ENCODE peak calls at places on chromosomes 1 and 21, in nine cellular contexts. One of them, this sample, is unnamed.

GRCh38 chr1:117842408-117843170 is 86.8 kb downstream of the GDAP2 start:
- DNase-seq in GM23338: peak; percentile 73
- DNase-seq in HCT116: peak; percentile 12
- DNase-seq in MM.1S: no peak
- DNase-seq in GM23248: no peak
- DNase-seq in hepatocyte: no peak
- DNase-seq in PC-3: peak; percentile 84
- DNase-seq in SK-N-SH: no peak
- DNase-seq in OCI-LY7: peak; percentile 1
- DNase-seq in this sample: no peak

GRCh38 chr1:233719626-233720334 is 105.9 kb downstream of the KCNK1 start:
- DNase-seq in hepatocyte: peak; percentile 19
- DNase-seq in MM.1S: no peak
- DNase-seq in SK-N-SH: no peak
- DNase-seq in PC-3: no peak
- DNase-seq in HCT116: no peak
- DNase-seq in GM23248: no peak
- DNase-seq in OCI-LY7: no peak
- DNase-seq in GM23338: no peak
- DNase-seq in this sample: no peak

GRCh38 chr1:974293-974640 is 7.6 kb downstream of the PERM1 start:
- DNase-seq in HCT116: no peak
- DNase-seq in GM23248: no peak
- DNase-seq in SK-N-SH: no peak
- DNase-seq in OCI-LY7: no peak
- DNase-seq in MM.1S: no peak
- DNase-seq in PC-3: no peak
- DNase-seq in GM23338: no peak
- DNase-seq in hepatocyte: no peak
- DNase-seq in this sample: no peak

GRCh38 chr1:180632326-180633088 is 685 bp downstream of the XPR1 start:
- DNase-seq in MM.1S: peak; percentile 72
- DNase-seq in GM23248: peak; percentile 70
- DNase-seq in SK-N-SH: peak; percentile 81
- DNase-seq in hepatocyte: peak; percentile 82
- DNase-seq in OCI-LY7: peak; percentile 70
- DNase-seq in PC-3: peak; percentile 19
- DNase-seq in GM23338: peak; percentile 72
- DNase-seq in HCT116: no peak
- DNase-seq in this sample: peak; percentile 84

GRCh38 chr1:217626321-217626720 is 4.6 kb downstream of the GPATCH2 start:
- DNase-seq in MM.1S: no peak
- DNase-seq in PC-3: no peak
- DNase-seq in GM23338: no peak
- DNase-seq in HCT116: no peak
- DNase-seq in hepatocyte: no peak
- DNase-seq in SK-N-SH: no peak
- DNase-seq in OCI-LY7: no peak
- DNase-seq in GM23248: no peak
- DNase-seq in this sample: no peak

GRCh38 chr1:51032936-51033335 is 62.9 kb downstream of the CDKN2C start:
- DNase-seq in PC-3: peak; percentile 55
- DNase-seq in MM.1S: no peak
- DNase-seq in GM23248: no peak
- DNase-seq in GM23338: no peak
- DNase-seq in OCI-LY7: no peak
- DNase-seq in HCT116: no peak
- DNase-seq in hepatocyte: no peak
- DNase-seq in SK-N-SH: no peak
- DNase-seq in this sample: no peak

GRCh38 chr21:34892196-34892595 is 156.9 kb downstream of the RUNX1 start:
- DNase-seq in GM23248: no peak
- DNase-seq in hepatocyte: no peak
- DNase-seq in PC-3: no peak
- DNase-seq in GM23338: no peak
- DNase-seq in MM.1S: peak; percentile 26
- DNase-seq in SK-N-SH: no peak
- DNase-seq in OCI-LY7: no peak
- DNase-seq in HCT116: no peak
- DNase-seq in this sample: no peak

GRCh38 chr1:43875327-43875726 is 58.3 kb upstream of the ARTN start:
- DNase-seq in MM.1S: no peak
- DNase-seq in HCT116: no peak
- DNase-seq in GM23248: no peak
- DNase-seq in GM23338: no peak
- DNase-seq in PC-3: no peak
- DNase-seq in hepatocyte: no peak
- DNase-seq in OCI-LY7: no peak
- DNase-seq in SK-N-SH: no peak
- DNase-seq in this sample: no peak

GRCh38 chr1:234915923-234916675 is 212.5 kb downstream of the TOMM20 start:
- DNase-seq in GM23338: no peak
- DNase-seq in GM23248: no peak
- DNase-seq in SK-N-SH: no peak
- DNase-seq in hepatocyte: peak; percentile 58
- DNase-seq in PC-3: no peak
- DNase-seq in MM.1S: no peak
- DNase-seq in HCT116: no peak
- DNase-seq in OCI-LY7: peak; percentile 57
- DNase-seq in this sample: no peak

GRCh38 chr1:17120962-17121837 is 1.9 kb upstream of the PADI2 start:
- DNase-seq in OCI-LY7: no peak
- DNase-seq in SK-N-SH: no peak
- DNase-seq in hepatocyte: no peak
- DNase-seq in GM23248: no peak
- DNase-seq in MM.1S: no peak
- DNase-seq in HCT116: no peak
- DNase-seq in PC-3: no peak
- DNase-seq in GM23338: peak; percentile 40
- DNase-seq in this sample: no peak

GRCh38 chr1:99749948-99750347 is 16.5 kb downstream of the FRRS1 start:
- DNase-seq in GM23248: no peak
- DNase-seq in GM23338: no peak
- DNase-seq in OCI-LY7: no peak
- DNase-seq in MM.1S: no peak
- DNase-seq in HCT116: no peak
- DNase-seq in SK-N-SH: no peak
- DNase-seq in hepatocyte: no peak
- DNase-seq in PC-3: no peak
- DNase-seq in this sample: no peak

GRCh38 chr1:219699870-219700269 is 87.0 kb upstream of the ZC3H11B start:
- DNase-seq in PC-3: peak; percentile 89
- DNase-seq in GM23338: no peak
- DNase-seq in SK-N-SH: no peak
- DNase-seq in hepatocyte: no peak
- DNase-seq in GM23248: peak; percentile 10
- DNase-seq in OCI-LY7: no peak
- DNase-seq in HCT116: no peak
- DNase-seq in MM.1S: no peak
- DNase-seq in this sample: no peak
- TF ChIP-seq EZH2phosphoT487 in PC-3: no peak
- TF ChIP-seq EZH2phosphoT487 in GM23338: no peak
- TF ChIP-seq EZH2phosphoT487 in SK-N-SH: no peak
- TF ChIP-seq EZH2phosphoT487 in hepatocyte: no peak
- TF ChIP-seq EZH2phosphoT487 in GM23248: no peak
- TF ChIP-seq EZH2phosphoT487 in OCI-LY7: no peak
- TF ChIP-seq EZH2phosphoT487 in HCT116: no peak
- TF ChIP-seq EZH2phosphoT487 in MM.1S: no peak
- TF ChIP-seq EZH2phosphoT487 in this sample: no peak

GRCh38 chr1:23592209-23592905 is 33.1 kb upstream of the ID3 start:
- DNase-seq in GM23338: no peak
- DNase-seq in MM.1S: no peak
- DNase-seq in hepatocyte: no peak
- DNase-seq in PC-3: no peak
- DNase-seq in GM23248: peak; percentile 35
- DNase-seq in HCT116: no peak
- DNase-seq in SK-N-SH: no peak
- DNase-seq in OCI-LY7: peak; percentile 83
- DNase-seq in this sample: no peak

GRCh38 chr1:23591460-23592208 is 32.3 kb upstream of the ID3 start:
- DNase-seq in hepatocyte: no peak
- DNase-seq in HCT116: no peak
- DNase-seq in SK-N-SH: no peak
- DNase-seq in OCI-LY7: peak; percentile 90
- DNase-seq in PC-3: no peak
- DNase-seq in MM.1S: no peak
- DNase-seq in GM23338: no peak
- DNase-seq in GM23248: no peak
- DNase-seq in this sample: no peak

GRCh38 chr1:23588749-23589505 is 29.6 kb upstream of the ID3 start:
- DNase-seq in HCT116: no peak
- DNase-seq in PC-3: no peak
- DNase-seq in SK-N-SH: no peak
- DNase-seq in hepatocyte: no peak
- DNase-seq in MM.1S: no peak
- DNase-seq in OCI-LY7: no peak
- DNase-seq in GM23338: no peak
- DNase-seq in GM23248: no peak
- DNase-seq in this sample: no peak

GRCh38 chr1:23589506-23589872 is 30.2 kb upstream of the ID3 start:
- DNase-seq in SK-N-SH: no peak
- DNase-seq in MM.1S: no peak
- DNase-seq in hepatocyte: no peak
- DNase-seq in PC-3: no peak
- DNase-seq in GM23338: no peak
- DNase-seq in OCI-LY7: peak; percentile 70
- DNase-seq in HCT116: no peak
- DNase-seq in GM23248: no peak
- DNase-seq in this sample: peak; percentile 38

DNA sequence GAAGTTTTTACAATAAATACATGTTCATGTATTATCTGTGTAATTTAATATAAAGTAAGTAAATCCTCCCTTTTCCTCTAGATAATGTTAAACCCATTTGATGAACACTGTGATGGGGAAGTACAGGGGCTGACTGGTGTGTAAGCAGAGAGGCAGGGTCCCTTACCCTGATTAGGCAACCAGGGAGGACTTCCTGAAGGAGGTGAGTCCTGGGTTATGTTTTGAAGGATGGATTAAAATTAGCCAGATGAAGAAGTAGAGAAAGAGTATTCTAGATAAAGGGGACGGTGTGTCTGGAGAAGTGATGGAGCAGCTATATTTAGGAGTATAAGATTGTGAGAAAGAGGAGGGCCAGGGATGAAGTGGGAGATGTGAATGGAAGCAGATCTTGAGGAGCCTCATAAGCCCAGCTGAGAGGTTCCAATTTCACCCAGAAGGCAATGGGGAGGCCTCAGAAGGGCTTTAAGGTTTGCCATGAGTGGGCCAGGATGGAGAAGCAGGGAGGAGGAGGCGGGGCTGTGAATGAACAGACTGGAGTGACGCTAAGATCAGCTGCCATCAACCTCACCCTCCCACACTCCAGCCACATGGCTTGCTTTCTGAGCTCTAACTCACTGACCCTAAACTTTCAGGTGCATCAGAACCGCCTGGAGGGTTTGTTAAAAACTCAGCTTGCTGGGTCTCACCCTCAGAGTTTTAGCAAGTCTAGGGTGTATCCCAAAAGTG is 30.9 kb upstream of the ID3 start:
- DNase-seq in OCI-LY7: peak; percentile 72
- DNase-seq in MM.1S: no peak
- DNase-seq in GM23248: no peak
- DNase-seq in HCT116: no peak
- DNase-seq in GM23338: no peak
- DNase-seq in PC-3: no peak
- DNase-seq in hepatocyte: no peak
- DNase-seq in SK-N-SH: no peak
- DNase-seq in this sample: no peak
- H3K4me2 ChIP-seq in OCI-LY7: peak overlapping the region; percentile 88
- H3K4me2 ChIP-seq in MM.1S: no peak overlapping the region
- H3K4me2 ChIP-seq in GM23248: no peak overlapping the region
- H3K4me2 ChIP-seq in HCT116: no peak overlapping the region
- H3K4me2 ChIP-seq in GM23338: no peak overlapping the region
- H3K4me2 ChIP-seq in PC-3: no peak overlapping the region
- H3K4me2 ChIP-seq in hepatocyte: no peak overlapping the region
- H3K4me2 ChIP-seq in SK-N-SH: no peak overlapping the region
- H3K4me2 ChIP-seq in this sample: no peak overlapping the region

GRCh38 chr1:15004396-15004795 is 149.2 kb upstream of the TMEM51 start:
- DNase-seq in GM23338: no peak
- DNase-seq in HCT116: no peak
- DNase-seq in hepatocyte: no peak
- DNase-seq in SK-N-SH: no peak
- DNase-seq in OCI-LY7: no peak
- DNase-seq in MM.1S: no peak
- DNase-seq in PC-3: peak; percentile 4
- DNase-seq in GM23248: no peak
- DNase-seq in this sample: no peak

GRCh38 chr1:15005116-15005515 is 148.4 kb upstream of the TMEM51 start:
- DNase-seq in MM.1S: no peak
- DNase-seq in SK-N-SH: no peak
- DNase-seq in GM23338: no peak
- DNase-seq in HCT116: no peak
- DNase-seq in OCI-LY7: no peak
- DNase-seq in hepatocyte: no peak
- DNase-seq in PC-3: no peak
- DNase-seq in GM23248: peak; percentile 61
- DNase-seq in this sample: no peak

GRCh38 chr1:15008783-15009709 is 144.5 kb upstream of the TMEM51 start:
- DNase-seq in hepatocyte: no peak
- DNase-seq in GM23338: peak; percentile 47
- DNase-seq in SK-N-SH: no peak
- DNase-seq in GM23248: no peak
- DNase-seq in MM.1S: no peak
- DNase-seq in PC-3: no peak
- DNase-seq in HCT116: no peak
- DNase-seq in OCI-LY7: no peak
- DNase-seq in this sample: no peak

GRCh38 chr1:15007842-15008241 is 145.7 kb upstream of the TMEM51 start:
- DNase-seq in PC-3: no peak
- DNase-seq in GM23248: no peak
- DNase-seq in SK-N-SH: no peak
- DNase-seq in GM23338: no peak
- DNase-seq in MM.1S: no peak
- DNase-seq in hepatocyte: no peak
- DNase-seq in HCT116: no peak
- DNase-seq in OCI-LY7: no peak
- DNase-seq in this sample: no peak

DNA sequence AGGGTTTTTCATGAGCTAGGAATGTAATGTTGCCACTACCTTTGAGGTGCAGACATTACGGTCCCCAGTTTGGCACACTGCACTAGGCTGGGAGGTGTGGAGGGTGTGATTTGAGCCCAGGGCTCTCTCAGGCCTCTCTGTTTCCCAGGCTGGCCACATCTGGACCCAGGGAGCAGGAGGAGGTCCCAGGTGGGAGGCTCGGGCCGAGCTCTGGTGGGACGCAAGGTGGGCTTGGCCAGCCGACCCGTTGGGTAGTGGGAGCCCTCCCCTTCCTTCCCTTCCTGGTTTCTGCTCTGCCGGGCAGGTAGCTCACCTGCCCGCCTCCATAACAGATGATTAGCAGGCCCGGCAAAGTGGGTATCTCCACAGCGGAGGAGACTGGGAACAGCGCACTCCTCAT is 146.2 kb upstream of the TMEM51 start:
- DNase-seq in MM.1S: no peak
- DNase-seq in SK-N-SH: no peak
- DNase-seq in PC-3: no peak
- DNase-seq in hepatocyte: no peak
- DNase-seq in GM23248: no peak
- DNase-seq in GM23338: no peak
- DNase-seq in OCI-LY7: no peak
- DNase-seq in HCT116: no peak
- DNase-seq in this sample: no peak
- H3K4me1 ChIP-seq in MM.1S: no peaks in the 10 kb centered on the region
- H3K4me1 ChIP-seq in SK-N-SH: no peaks in the 10 kb centered on the region
- H3K4me1 ChIP-seq in PC-3: no peaks in the 10 kb centered on the region
- H3K4me1 ChIP-seq in hepatocyte: no peaks in the 10 kb centered on the region
- H3K4me1 ChIP-seq in GM23248: no peaks in the 10 kb centered on the region
- H3K4me1 ChIP-seq in GM23338: peaks cover 15% of the 10 kb centered on the region
- H3K4me1 ChIP-seq in OCI-LY7: no peaks in the 10 kb centered on the region
- H3K4me1 ChIP-seq in HCT116: no peaks in the 10 kb centered on the region
- H3K4me1 ChIP-seq in this sample: peaks cover 12% of the 10 kb centered on the region

GRCh38 chr1:194331758-194332157 is 1145.3 kb upstream of the B3GALT2 start:
- DNase-seq in GM23248: no peak
- DNase-seq in PC-3: no peak
- DNase-seq in MM.1S: no peak
- DNase-seq in OCI-LY7: no peak
- DNase-seq in hepatocyte: no peak
- DNase-seq in GM23338: no peak
- DNase-seq in HCT116: no peak
- DNase-seq in SK-N-SH: no peak
- DNase-seq in this sample: no peak
- TF ChIP-seq EZH2phosphoT487 in GM23248: no peak
- TF ChIP-seq EZH2phosphoT487 in PC-3: no peak
- TF ChIP-seq EZH2phosphoT487 in MM.1S: no peak
- TF ChIP-seq EZH2phosphoT487 in OCI-LY7: no peak
- TF ChIP-seq EZH2phosphoT487 in hepatocyte: no peak
- TF ChIP-seq EZH2phosphoT487 in GM23338: no peak
- TF ChIP-seq EZH2phosphoT487 in HCT116: no peak
- TF ChIP-seq EZH2phosphoT487 in SK-N-SH: no peak
- TF ChIP-seq EZH2phosphoT487 in this sample: no peak